ENCODE peak calls at places on chromosomes 5 and 9, in four cellular contexts. One of them, this sample, is unnamed.

GRCh38 chr9:112487008-112487798 is 576 bp downstream of the KIAA1958 start:
- DNase-seq in breast epithelium: no peak
- DNase-seq in endothelial cell of umbilical vein: peak; percentile 61
- DNase-seq in ascending aorta: peak; percentile 75
- DNase-seq in this sample: no peak

GRCh38 chr5:170206958-170207357 is 25.8 kb upstream of the C5orf58 start:
- DNase-seq in ascending aorta: no peak
- DNase-seq in breast epithelium: no peak
- DNase-seq in endothelial cell of umbilical vein: no peak
- DNase-seq in this sample: no peak

GRCh38 chr9:22813520-22813919 is 366.9 kb downstream of the DMRTA1 start:
- DNase-seq in ascending aorta: no peak
- DNase-seq in breast epithelium: no peak
- DNase-seq in endothelial cell of umbilical vein: peak; percentile 37
- DNase-seq in this sample: no peak

GRCh38 chr5:17105744-17106450 is 111.5 kb upstream of the BASP1 start:
- DNase-seq in endothelial cell of umbilical vein: peak; percentile 82
- DNase-seq in breast epithelium: no peak
- DNase-seq in ascending aorta: peak; percentile 65
- DNase-seq in this sample: no peak

GRCh38 chr5:133945561-133945960 is 22.9 kb downstream of the C5orf15 start:
- DNase-seq in endothelial cell of umbilical vein: no peak
- DNase-seq in ascending aorta: peak; percentile 54
- DNase-seq in breast epithelium: no peak
- DNase-seq in this sample: no peak

GRCh38 chr5:38455797-38456330 is 100.6 kb downstream of the LIFR start:
- DNase-seq in breast epithelium: no peak
- DNase-seq in endothelial cell of umbilical vein: no peak
- DNase-seq in ascending aorta: no peak
- DNase-seq in this sample: no peak

GRCh38 chr5:167999182-167999581 is 292.3 kb upstream of the WWC1 start:
- DNase-seq in breast epithelium: no peak
- DNase-seq in endothelial cell of umbilical vein: no peak
- DNase-seq in ascending aorta: no peak
- DNase-seq in this sample: no peak

GRCh38 chr5:6728011-6728794 is 15.0 kb downstream of the TENT4A start:
- DNase-seq in breast epithelium: no peak
- DNase-seq in endothelial cell of umbilical vein: no peak
- DNase-seq in ascending aorta: no peak
- DNase-seq in this sample: no peak

GRCh38 chr5:96880402-96881164 is 4.3 kb downstream of the ERAP2 start:
- DNase-seq in ascending aorta: no peak
- DNase-seq in breast epithelium: no peak
- DNase-seq in endothelial cell of umbilical vein: peak; percentile 88
- DNase-seq in this sample: no peak

GRCh38 chr9:126862461-126862830 is 2.0 kb downstream of the ZBTB34 start:
- DNase-seq in ascending aorta: no peak
- DNase-seq in breast epithelium: no peak
- DNase-seq in endothelial cell of umbilical vein: no peak
- DNase-seq in this sample: no peak

GRCh38 chr9:123187131-123187530 is 81.3 kb downstream of the STRBP start:
- DNase-seq in breast epithelium: no peak
- DNase-seq in ascending aorta: no peak
- DNase-seq in endothelial cell of umbilical vein: no peak
- DNase-seq in this sample: no peak

GRCh38 chr9:110183208-110184145 is 24.5 kb downstream of the C9orf152 start:
- DNase-seq in ascending aorta: peak; percentile 75
- DNase-seq in endothelial cell of umbilical vein: peak; percentile 74
- DNase-seq in breast epithelium: peak; percentile 59
- DNase-seq in this sample: no peak

GRCh38 chr9:108844391-108844790 is 11.4 kb downstream of the ACTL7B start:
- DNase-seq in ascending aorta: no peak
- DNase-seq in endothelial cell of umbilical vein: no peak
- DNase-seq in breast epithelium: no peak
- DNase-seq in this sample: no peak

GRCh38 chr9:15306068-15306756 is 804 bp downstream of the TTC39B start:
- DNase-seq in ascending aorta: peak; percentile 86
- DNase-seq in endothelial cell of umbilical vein: peak; percentile 41
- DNase-seq in breast epithelium: peak; percentile 84
- DNase-seq in this sample: peak; percentile 20

GRCh38 chr9:38107811-38108304 is 38.8 kb upstream of the SHB start:
- DNase-seq in endothelial cell of umbilical vein: no peak
- DNase-seq in ascending aorta: no peak
- DNase-seq in breast epithelium: no peak
- DNase-seq in this sample: no peak

GRCh38 chr5:44619875-44620610 is 188.7 kb upstream of the MRPS30 start:
- DNase-seq in ascending aorta: no peak
- DNase-seq in breast epithelium: no peak
- DNase-seq in endothelial cell of umbilical vein: no peak
- DNase-seq in this sample: no peak
- TF ChIP-seq CTCF in ascending aorta: no peak
- TF ChIP-seq CTCF in breast epithelium: no peak
- TF ChIP-seq CTCF in endothelial cell of umbilical vein: no peak
- TF ChIP-seq CTCF in this sample: no peak

GRCh38 chr5:172166030-172166429 is 22.0 kb downstream of the STK10 start:
- DNase-seq in endothelial cell of umbilical vein: no peak
- DNase-seq in ascending aorta: no peak
- DNase-seq in breast epithelium: no peak
- DNase-seq in this sample: no peak

GRCh38 chr5:172169216-172169615 is 18.8 kb downstream of the STK10 start:
- DNase-seq in breast epithelium: no peak
- DNase-seq in endothelial cell of umbilical vein: no peak
- DNase-seq in ascending aorta: no peak
- DNase-seq in this sample: no peak

GRCh38 chr5:172170251-172170701 is 17.7 kb downstream of the STK10 start:
- DNase-seq in breast epithelium: peak; percentile 72
- DNase-seq in ascending aorta: no peak
- DNase-seq in endothelial cell of umbilical vein: no peak
- DNase-seq in this sample: no peak

GRCh38 chr5:172168311-172168710 is 19.7 kb downstream of the STK10 start:
- DNase-seq in ascending aorta: no peak
- DNase-seq in endothelial cell of umbilical vein: no peak
- DNase-seq in breast epithelium: no peak
- DNase-seq in this sample: no peak

DNA sequence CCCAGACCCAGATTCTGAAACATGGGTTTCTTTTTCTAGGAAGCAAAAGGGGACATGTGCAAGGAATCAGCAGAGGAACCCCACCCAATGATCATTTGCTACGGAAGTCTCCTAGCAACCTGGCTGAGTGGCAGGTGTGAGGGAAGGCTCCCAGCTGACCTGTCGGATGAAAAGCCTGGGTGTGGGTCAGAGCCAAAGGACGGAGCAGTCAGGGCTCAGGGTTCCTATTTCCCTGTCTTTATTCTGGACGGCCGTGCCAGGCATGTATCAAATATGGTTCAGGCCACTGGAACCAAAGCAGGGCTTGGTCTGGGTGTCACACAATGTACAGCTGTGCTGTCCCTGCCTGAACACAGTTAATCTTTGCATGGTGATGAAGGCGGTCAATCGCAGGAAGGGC is 20.1 kb downstream of the STK10 start:
- DNase-seq in endothelial cell of umbilical vein: no peak
- DNase-seq in ascending aorta: no peak
- DNase-seq in breast epithelium: no peak
- DNase-seq in this sample: no peak
- H3K4me3 ChIP-seq in endothelial cell of umbilical vein: no peak overlapping the region
- H3K4me3 ChIP-seq in ascending aorta: no peak overlapping the region
- H3K4me3 ChIP-seq in breast epithelium: no peak overlapping the region
- H3K4me3 ChIP-seq in this sample: no peak overlapping the region

GRCh38 chr5:82421119-82421518 is 143.0 kb upstream of the RPS23 start:
- DNase-seq in breast epithelium: no peak
- DNase-seq in ascending aorta: no peak
- DNase-seq in endothelial cell of umbilical vein: peak; percentile 89
- DNase-seq in this sample: no peak
- TF ChIP-seq CTCF in breast epithelium: no peak
- TF ChIP-seq CTCF in ascending aorta: no peak
- TF ChIP-seq CTCF in endothelial cell of umbilical vein: peak; percentile 10
- TF ChIP-seq CTCF in this sample: no peak

GRCh38 chr5:122921826-122922225 is 76.4 kb downstream of the SNX24 start:
- DNase-seq in endothelial cell of umbilical vein: no peak
- DNase-seq in ascending aorta: no peak
- DNase-seq in breast epithelium: no peak
- DNase-seq in this sample: no peak
- H3K4me3 ChIP-seq in endothelial cell of umbilical vein: no peak overlapping the region
- H3K4me3 ChIP-seq in ascending aorta: no peak overlapping the region
- H3K4me3 ChIP-seq in breast epithelium: no peak overlapping the region
- H3K4me3 ChIP-seq in this sample: no peak overlapping the region

This sample was measured in thoracic aorta.